ENCODE peak calls at places on chromosome 22, in nine cellular contexts. S is activated naive CD8-positive, alpha-beta T cell treated with anti-CD3 and anti-CD28 coated beads for 36 hours; L is effector memory CD8-positive, alpha-beta T cell; K is stimulated activated CD4-positive, alpha-beta T cell treated with anti-CD3 and anti-CD28 coated beads, Interleukin-12 subunit alpha, Interleukin-12 subunit beta, amount 100 ng/mL, for 48 hours; X is HT1080; Q is dermis blood vessel endothelial cell; A is NCI-H774; P is tibial artery; D is DMS79 treated with DMSO at 0.1 percent for 48 hours. U is an unnamed sample.

GRCh38 chr22:47333625-47334024 is 571.2 kb downstream of the TBC1D22A start:
- DNase-seq in D (no peak), K (no peak), X (peak), Q (no peak), A (peak), L (no peak), P (no peak), S (no peak), U (peak)

GRCh38 chr22:45271667-45272188 is 13.0 kb upstream of the UPK3A start:
- DNase-seq in S (no peak), P (peak), K (no peak), A (no peak), X (no peak), D (peak), Q (no peak), L (no peak), U (no peak)

GRCh38 chr22:48782817-48783511 is 1044.7 kb downstream of the BRD1 start:
- DNase-seq in L (no peak), A (no peak), P (no peak), D (no peak), S (no peak), K (no peak), Q (no peak), X (no peak), U (peak)

GRCh38 chr22:31288496-31289235 is 3.6 kb downstream of the PIK3IP1 start:
- DNase-seq in A (no peak), X (no peak), D (no peak), Q (no peak), L (no peak), P (no peak), K (no peak), S (no peak), U (no peak)

GRCh38 chr22:35140879-35141745 is 75.2 kb downstream of the ISX start:
- DNase-seq in P (no peak), L (no peak), A (no peak), D (no peak), Q (no peak), X (peak), K (no peak), S (no peak), U (no peak)

GRCh38 chr22:37144180-37144554 is 5.5 kb downstream of the IL2RB start:
- DNase-seq in L (no peak), X (no peak), A (no peak), Q (no peak), D (no peak), S (no peak), K (no peak), P (no peak), U (no peak)

GRCh38 chr22:23862103-23862502 is 4.4 kb downstream of the SLC2A11 start:
- DNase-seq in X (peak), L (no peak), P (no peak), Q (peak), A (peak), K (no peak), D (peak), S (peak), U (peak)

GRCh38 chr22:38824587-38824986 is 19.2 kb downstream of the NPTXR start:
- DNase-seq in L (peak), Q (peak), S (peak), A (no peak), X (peak), D (no peak), K (peak), P (no peak), U (no peak)

GRCh38 chr22:27988704-27989103 is 69.6 kb upstream of the PITPNB start:
- DNase-seq in L (no peak), K (no peak), P (no peak), X (no peak), S (no peak), Q (no peak), D (no peak), A (no peak), U (no peak)

GRCh38 chr22:41513391-41513790 is 30.9 kb downstream of the POLR3H start:
- DNase-seq in L (no peak), A (no peak), D (no peak), P (no peak), S (no peak), Q (no peak), X (no peak), K (no peak), U (no peak)

GRCh38 chr22:43867839-43868652 is 5.7 kb upstream of the SULT4A1 start:
- DNase-seq in X (peak), Q (peak), D (no peak), L (no peak), S (no peak), K (no peak), A (no peak), P (peak), U (no peak)

GRCh38 chr22:50548913-50549790 is 3.5 kb downstream of the KLHDC7B start:
- DNase-seq in S (no peak), A (no peak), L (no peak), Q (no peak), X (no peak), D (no peak), P (no peak), K (no peak), U (no peak)

GRCh38 chr22:22171357-22172218 is 73.0 kb upstream of the VPREB1 start:
- DNase-seq in X (peak), P (no peak), K (no peak), S (no peak), D (no peak), A (no peak), Q (peak), L (no peak), U (peak)

GRCh38 chr22:45263790-45264269 is 20.9 kb upstream of the UPK3A start:
- DNase-seq in D (no peak), X (peak), S (no peak), K (no peak), Q (peak), A (no peak), L (no peak), P (peak), U (peak)

GRCh38 chr22:47282851-47283250 is 520.4 kb downstream of the TBC1D22A start:
- DNase-seq in P (no peak), Q (no peak), L (no peak), A (no peak), S (no peak), D (no peak), K (no peak), X (no peak), U (no peak)

GRCh38 chr22:36770116-36770945 is 5.6 kb downstream of the IFT27 start:
- DNase-seq in S (no peak), A (no peak), K (no peak), Q (no peak), X (no peak), D (no peak), L (no peak), P (no peak), U (no peak)

GRCh38 chr22:43197271-43197941 is 10.5 kb upstream of the TTLL12 start:
- DNase-seq in X (peak), P (no peak), D (peak), L (no peak), Q (no peak), S (no peak), K (no peak), A (no peak), U (peak)

GRCh38 chr22:17368727-17369552 is at the start of gene CECR2:
- DNase-seq in L (no peak), Q (peak), X (no peak), A (peak), D (peak), P (no peak), S (peak), K (no peak), U (peak)

GRCh38 chr22:49320714-49321476 is 506.8 kb downstream of the BRD1 start:
- DNase-seq in P (no peak), Q (no peak), K (no peak), S (no peak), D (no peak), A (no peak), L (no peak), X (no peak), U (no peak)

GRCh38 chr22:41000941-41001721 is 50.0 kb downstream of the RBX1 start:
- DNase-seq in S (no peak), X (no peak), P (no peak), L (no peak), A (no peak), Q (no peak), D (no peak), K (no peak), U (no peak)

GRCh38 chr22:36386900-36387663 is 685 bp downstream of the MYH9 start:
- DNase-seq in A (no peak), K (no peak), L (no peak), D (no peak), Q (peak), X (no peak), P (peak), S (peak), U (no peak)

GRCh38 chr22:46613606-46613997 is 6.6 kb upstream of the GRAMD4 start:
- DNase-seq in S (peak), X (no peak), A (no peak), L (no peak), P (no peak), D (no peak), Q (peak), K (no peak), U (no peak)

GRCh38 chr22:32475428-32476010 is 908 bp downstream of the FBXO7 start:
- DNase-seq in X (no peak), L (peak), P (peak), S (no peak), Q (no peak), K (no peak), A (no peak), D (no peak), U (no peak)

GRCh38 chr22:38031491-38031890 is 25.7 kb upstream of the PICK1 start:
- DNase-seq in S (no peak), L (no peak), Q (no peak), X (no peak), K (no peak), A (no peak), D (no peak), P (no peak), U (no peak)

GRCh38 chr22:48709453-48709852 is 1118.2 kb downstream of the BRD1 start:
- DNase-seq in S (no peak), D (no peak), K (no peak), A (no peak), X (no peak), P (no peak), Q (no peak), L (no peak), U (no peak)

GRCh38 chr22:37325024-37325395 is 42.7 kb downstream of the CYTH4 start:
- DNase-seq in Q (no peak), L (no peak), X (no peak), K (no peak), D (no peak), P (no peak), A (no peak), S (no peak), U (no peak)

GRCh38 chr22:16601437-16602223 is 9.0 kb upstream of the CCT8L2 start:
- DNase-seq in S (peak), D (no peak), K (no peak), A (no peak), Q (no peak), L (no peak), X (no peak), P (no peak), U (no peak)

GRCh38 chr22:41092023-41092817 is at the start of gene EP300:
- DNase-seq in D (peak), P (peak), K (peak), L (peak), S (peak), X (peak), A (no peak), Q (peak), U (no peak)

GRCh38 chr22:46424496-46424895 is 89.0 kb downstream of the TRMU start:
- DNase-seq in Q (no peak), K (no peak), L (no peak), X (no peak), A (no peak), S (no peak), D (no peak), P (no peak), U (no peak)

GRCh38 chr22:39959640-39960447 is at the start of gene TMA7B:
- DNase-seq in L (no peak), A (no peak), S (peak), D (no peak), K (no peak), P (no peak), X (peak), Q (peak), U (peak)

GRCh38 chr22:23064381-23065068 is 5.8 kb upstream of the GNAZ start:
- DNase-seq in S (no peak), P (peak), K (no peak), D (no peak), A (no peak), X (no peak), Q (no peak), L (no peak), U (no peak)

GRCh38 chr22:30859714-30860095 is 108.9 kb downstream of the MORC2 start:
- DNase-seq in L (no peak), P (no peak), S (no peak), D (no peak), Q (no peak), X (no peak), K (no peak), A (no peak), U (no peak)

GRCh38 chr22:48751539-48752437 is 1075.9 kb downstream of the BRD1 start:
- DNase-seq in Q (no peak), A (no peak), S (no peak), X (no peak), D (no peak), L (no peak), P (no peak), K (no peak), U (no peak)

GRCh38 chr22:46361861-46362220 is 26.3 kb downstream of the TRMU start:
- DNase-seq in Q (no peak), A (no peak), L (no peak), D (no peak), K (no peak), S (no peak), P (no peak), X (no peak), U (no peak)

GRCh38 chr22:30224161-30224857 is 22.2 kb downstream of the LIF start:
- DNase-seq in Q (no peak), X (peak), L (no peak), D (no peak), K (no peak), P (no peak), S (no peak), A (no peak), U (no peak)

GRCh38 chr22:44181912-44182590 is 1.3 kb downstream of the PARVG start:
- DNase-seq in A (no peak), D (no peak), L (no peak), Q (no peak), P (no peak), S (peak), X (no peak), K (no peak), U (no peak)

GRCh38 chr22:48849513-48849912 is 978.2 kb downstream of the BRD1 start:
- DNase-seq in X (no peak), Q (no peak), K (no peak), L (no peak), P (no peak), D (no peak), A (no peak), S (no peak), U (no peak)

GRCh38 chr22:30615543-30615954 is 8.6 kb downstream of the TCN2 start:
- DNase-seq in K (no peak), A (no peak), L (no peak), P (peak), X (no peak), Q (no peak), D (no peak), S (no peak), U (no peak)

GRCh38 chr22:46354993-46355305 is 19.4 kb downstream of the TRMU start:
- DNase-seq in A (no peak), D (no peak), S (no peak), P (no peak), K (no peak), X (no peak), L (no peak), Q (no peak), U (no peak)

U was measured in SHP77.